ENCODE peak calls at places on chromosomes 16 and 17, in seven cellular contexts. S is K562, L is neural crest cell, J is epithelial cell of esophagus, V is RWPE1, P is cardiac fibroblast, K is fibroblast of villous mesenchyme. O is an unnamed sample.

GRCh38 chr17:32279933-32280716 is 14.5 kb downstream of the RHBDL3 start:
- DNase-seq in J (no peak), V (no peak), L (no peak), S (peak; percentile 79), K (no peak), P (no peak), O (no peak)

GRCh38 chr17:557371-557770 is 157.3 kb downstream of the VPS53 start:
- DNase-seq in L (no peak), P (no peak), V (no peak), J (no peak), S (no peak), K (peak; percentile 39), O (no peak)

GRCh38 chr17:66655861-66656260 is 179.1 kb upstream of the CACNG5 start:
- DNase-seq in P (peak; percentile 56), S (peak; percentile 24), J (peak; percentile 97), K (peak; percentile 25), L (no peak), V (peak; percentile 80), O (peak; percentile 55)

GRCh38 chr17:34542700-34543336 is 36.6 kb upstream of the TMEM132E start:
- DNase-seq in L (peak; percentile 58), S (peak; percentile 43), J (peak; percentile 20), P (peak; percentile 24), V (peak; percentile 14), K (peak; percentile 12), O (peak; percentile 46)

GRCh38 chr17:76139801-76140660 is 1.0 kb downstream of the FOXJ1 start:
- DNase-seq in J (no peak), V (no peak), S (peak; percentile 46), K (no peak), P (no peak), L (no peak), O (no peak)

GRCh38 chr16:12627394-12627793 is 176.3 kb downstream of the CPPED1 start:
- DNase-seq in K (no peak), S (no peak), L (no peak), V (no peak), P (no peak), J (no peak), O (no peak)

GRCh38 chr17:33509331-33509730 is 216.2 kb upstream of the ASIC2 start:
- DNase-seq in J (no peak), V (no peak), S (no peak), K (no peak), P (no peak), L (no peak), O (no peak)

GRCh38 chr17:38436386-38436785 is 8.1 kb downstream of the ARHGAP23 start:
- DNase-seq in V (no peak), P (no peak), J (no peak), K (no peak), L (no peak), S (no peak), O (no peak)

GRCh38 chr17:79562117-79562805 is 48.6 kb downstream of the RBFOX3 start:
- DNase-seq in L (no peak), K (no peak), S (no peak), J (no peak), V (no peak), P (no peak), O (no peak)

GRCh38 chr17:20230924-20231323 is 221.8 kb downstream of the SPECC1 start:
- DNase-seq in P (no peak), L (no peak), S (no peak), K (no peak), V (no peak), J (no peak), O (no peak)

GRCh38 chr16:85530370-85530739 is 82.8 kb upstream of the GSE1 start:
- DNase-seq in P (no peak), S (no peak), V (no peak), J (no peak), K (no peak), L (no peak), O (no peak)

GRCh38 chr17:17910060-17910459 is 62.1 kb downstream of the TOM1L2 start:
- DNase-seq in S (no peak), V (no peak), K (no peak), L (no peak), P (no peak), J (no peak), O (no peak)

GRCh38 chr16:21158208-21159110 is at the start of gene LDAF1:
- DNase-seq in K (peak; percentile 78), L (peak; percentile 74), J (peak; percentile 87), V (peak; percentile 81), S (peak; percentile 92), P (peak; percentile 78), O (peak; percentile 83)

GRCh38 chr17:13538841-13539411 is 62.8 kb downstream of the HS3ST3A1 start:
- DNase-seq in J (no peak), S (peak; percentile 72), P (no peak), L (no peak), K (no peak), V (no peak), O (no peak)

GRCh38 chr17:77147357-77147801 is 6.6 kb downstream of the SEC14L1 start:
- DNase-seq in V (no peak), L (no peak), P (no peak), K (no peak), J (no peak), S (no peak), O (no peak)

GRCh38 chr17:7080445-7081041 is 492 bp upstream of the CLEC10A start:
- DNase-seq in P (peak; percentile 13), J (no peak), K (no peak), L (no peak), V (no peak), S (peak; percentile 2), O (no peak)

GRCh38 chr16:56246051-56246817 is 54.9 kb downstream of the GNAO1 start:
- DNase-seq in L (no peak), S (no peak), J (peak; percentile 94), P (no peak), K (peak; percentile 68), V (peak; percentile 79), O (peak; percentile 62)

DNA sequence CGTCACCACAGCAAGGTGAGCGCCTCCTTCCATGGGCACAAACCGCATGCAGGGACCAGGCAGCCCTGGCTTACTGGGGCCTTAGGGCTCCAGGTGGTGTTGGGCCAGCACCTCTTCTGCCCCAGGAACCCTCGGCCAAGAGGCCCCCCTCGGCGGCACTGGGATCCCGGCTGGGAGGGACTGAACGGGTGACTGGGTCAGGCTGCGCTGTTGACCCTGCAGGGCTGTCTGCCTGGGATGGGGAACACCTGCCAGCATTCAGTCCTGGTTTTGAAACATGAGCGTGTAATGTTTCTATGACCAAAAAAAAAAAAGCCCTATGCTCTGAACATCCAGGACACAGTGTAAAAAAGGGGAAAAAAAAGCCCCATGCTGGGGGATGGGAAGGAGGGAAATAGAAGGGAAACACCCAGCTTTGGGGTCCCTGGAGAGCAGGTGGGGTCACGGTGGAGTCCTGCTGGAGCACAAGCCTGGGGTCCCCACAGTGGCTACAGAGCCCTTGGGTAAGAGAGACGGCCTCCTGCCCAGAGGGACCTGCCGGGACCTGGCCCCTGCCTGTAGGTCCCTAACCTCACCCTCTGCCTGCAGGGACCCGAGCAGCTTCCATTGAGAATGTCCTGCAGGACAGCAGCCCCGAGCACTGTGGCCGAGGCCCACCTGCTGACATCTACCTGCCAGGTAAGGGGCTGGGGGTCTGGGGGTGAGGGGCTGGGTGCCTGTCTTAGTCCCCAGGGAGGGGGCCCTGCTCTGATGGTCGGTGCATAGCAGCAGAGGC is 9.9 kb upstream of the NUDT16L1 start:
- DNase-seq in J (no peak), P (no peak), S (no peak), L (no peak), K (no peak), V (no peak), O (no peak)
- TF ChIP-seq CTCF in J (no peak), P (no peak), S (no peak), L (no peak), K (no peak), V (no peak), O (no peak)

GRCh38 chr17:63699638-63700527 is at the start of gene LIMD2:
- DNase-seq in P (peak; percentile 38), S (peak; percentile 82), J (no peak), K (peak; percentile 16), L (peak; percentile 57), V (peak; percentile 30), O (peak; percentile 72)
- TF ChIP-seq CTCF in P (no peak), S (no peak), J (no peak), K (no peak), L (no peak), V (no peak), O (no peak)

GRCh38 chr17:48023408-48024148 is 14.0 kb downstream of the COPZ2 start:
- DNase-seq in S (no peak), P (peak; percentile 75), L (peak; percentile 79), V (peak; percentile 79), K (no peak), J (peak; percentile 83), O (peak; percentile 82)
- TF ChIP-seq CTCF in S (no peak), P (peak; percentile 21), L (peak; percentile 26), V (peak; percentile 74), K (no peak), J (peak; percentile 46), O (peak; percentile 30)

GRCh38 chr16:69531988-69532387 is 33.8 kb upstream of the NFAT5 start:
- DNase-seq in V (no peak), J (no peak), L (no peak), P (no peak), S (no peak), K (no peak), O (no peak)

GRCh38 chr16:69522041-69522578 is 43.7 kb upstream of the NFAT5 start:
- DNase-seq in J (no peak), L (no peak), K (no peak), P (no peak), V (no peak), S (no peak), O (no peak)

GRCh38 chr16:69522732-69523404 is 42.9 kb upstream of the NFAT5 start:
- DNase-seq in S (peak; percentile 67), K (peak; percentile 7), V (no peak), P (no peak), J (no peak), L (no peak), O (no peak)

GRCh38 chr16:69523571-69523970 is 42.2 kb upstream of the NFAT5 start:
- DNase-seq in S (no peak), J (no peak), L (no peak), P (no peak), V (no peak), K (no peak), O (no peak)

GRCh38 chr16:69526831-69527655 is 38.7 kb upstream of the NFAT5 start:
- DNase-seq in J (no peak), V (no peak), L (no peak), S (no peak), P (no peak), K (no peak), O (no peak)
- TF ChIP-seq CTCF in J (no peak), V (no peak), L (no peak), S (no peak), P (no peak), K (no peak), O (no peak)

GRCh38 chr17:42562845-42563509 is 1.0 kb downstream of the COASY start:
- DNase-seq in V (no peak), K (peak; percentile 55), L (no peak), S (peak; percentile 43), P (peak; percentile 51), J (no peak), O (peak; percentile 58)
- TF ChIP-seq CTCF in V (no peak), K (no peak), L (no peak), S (no peak), P (no peak), J (no peak), O (peak; percentile 4)